ENCODE peak calls at places on chromosomes 7 and 10, in five cellular contexts. X is GM06990; M is CD8-positive, alpha-beta memory T cell; E is skeletal muscle cell; I is Panc1. P is an unnamed sample.

GRCh38 chr10:93652857-93653256 is 40.5 kb downstream of the PDE6C start:
- DNase-seq in M (no peak), I (peak), E (no peak), X (no peak), P (no peak)

GRCh38 chr7:79979437-79979836 is 155.2 kb upstream of the GNAI1 start:
- DNase-seq in X (no peak), M (no peak), E (peak), I (no peak), P (peak)

GRCh38 chr10:102009801-102010425 is 46.1 kb downstream of the ARMH3 start:
- DNase-seq in E (peak), M (peak), X (peak), I (peak), P (peak)

GRCh38 chr10:58414270-58415041 is 29.2 kb downstream of the TFAM start:
- DNase-seq in I (no peak), E (peak), X (no peak), M (no peak), P (peak)

GRCh38 chr7:113404245-113404644 is 285.9 kb upstream of the SMIM30 start:
- DNase-seq in E (no peak), X (no peak), M (no peak), I (no peak), P (no peak)

GRCh38 chr7:9507281-9507680 is 1073.9 kb downstream of the NXPH1 start:
- DNase-seq in I (no peak), E (no peak), M (no peak), X (no peak), P (no peak)

GRCh38 chr7:157122800-157123495 is 15.8 kb upstream of the UBE3C start:
- DNase-seq in E (no peak), I (no peak), X (no peak), M (no peak), P (no peak)

GRCh38 chr7:99132922-99133321 is 11.0 kb downstream of the SMURF1 start:
- DNase-seq in X (no peak), E (no peak), I (no peak), M (no peak), P (no peak)

GRCh38 chr7:47271749-47272148 is 310.2 kb downstream of the TNS3 start:
- DNase-seq in X (no peak), I (no peak), E (no peak), M (no peak), P (no peak)

GRCh38 chr10:110576220-110576619 is 8.7 kb downstream of the SMC3 start:
- DNase-seq in I (no peak), E (peak), M (no peak), X (no peak), P (peak)

GRCh38 chr10:120318862-120319261 is 138.2 kb upstream of the PLPP4 start:
- DNase-seq in E (no peak), X (no peak), I (no peak), M (no peak), P (peak)

GRCh38 chr10:3924344-3924743 is 139.3 kb upstream of the KLF6 start:
- DNase-seq in I (no peak), M (no peak), E (peak), X (no peak), P (peak)

GRCh38 chr10:63515002-63515763 is 6.0 kb upstream of the REEP3 start:
- DNase-seq in M (no peak), E (no peak), X (no peak), I (no peak), P (no peak)

GRCh38 chr10:133196936-133197758 is 32.9 kb upstream of the UTF1 start:
- DNase-seq in X (no peak), I (no peak), E (no peak), M (no peak), P (no peak)

GRCh38 chr7:122790558-122790957 is 87.8 kb upstream of the RNF148 start:
- DNase-seq in E (no peak), X (no peak), I (no peak), M (no peak), P (no peak)

GRCh38 chr7:151117565-151117964 is 31.3 kb downstream of the AGAP3 start:
- DNase-seq in X (no peak), M (peak), I (no peak), E (no peak), P (no peak)

GRCh38 chr10:129744134-129744895 is 219.8 kb downstream of the EBF3 start:
- DNase-seq in I (no peak), M (no peak), E (no peak), X (no peak), P (no peak)

GRCh38 chr10:103757531-103758293 is 97.7 kb downstream of the SH3PXD2A start:
- DNase-seq in M (peak), I (no peak), X (no peak), E (peak), P (peak)

GRCh38 chr10:70832852-70833542 is 17.2 kb downstream of the SGPL1 start:
- DNase-seq in M (no peak), I (no peak), E (peak), X (no peak), P (peak)

GRCh38 chr10:42987121-42987541 is 89.7 kb upstream of the RET start:
- DNase-seq in X (no peak), E (no peak), I (no peak), M (no peak), P (no peak)

GRCh38 chr10:75061709-75062108 is 49.7 kb upstream of the SAMD8 start:
- DNase-seq in M (no peak), E (no peak), I (no peak), X (no peak), P (no peak)

GRCh38 chr10:6612371-6612770 is 32.3 kb upstream of the PRKCQ start:
- DNase-seq in E (no peak), X (no peak), I (no peak), M (no peak), P (no peak)

GRCh38 chr10:76036410-76036940 is 605.1 kb downstream of the LRMDA start:
- DNase-seq in X (peak), I (peak), M (no peak), E (peak), P (peak)

GRCh38 chr7:33903770-33904679 is 1.3 kb upstream of the BMPER start:
- DNase-seq in M (no peak), X (peak), E (no peak), I (no peak), P (no peak)

GRCh38 chr7:26670841-26671240 is 193.5 kb downstream of the SKAP2 start:
- DNase-seq in M (no peak), E (no peak), I (no peak), X (no peak), P (no peak)

GRCh38 chr7:152751449-152752141 is 8.0 kb upstream of the ACTR3B start:
- DNase-seq in X (no peak), I (no peak), E (no peak), M (no peak), P (no peak)

GRCh38 chr7:47652591-47652990 is 70.7 kb upstream of the TNS3 start:
- DNase-seq in M (no peak), E (no peak), X (no peak), I (no peak), P (no peak)

GRCh38 chr10:12482586-12482985 is 133.2 kb downstream of the CAMK1D start:
- DNase-seq in X (no peak), M (no peak), E (no peak), I (no peak), P (no peak)

GRCh38 chr7:134368851-134369533 is 52.3 kb upstream of the SLC35B4 start:
- DNase-seq in E (peak), M (no peak), X (no peak), I (no peak), P (no peak)

GRCh38 chr7:124489925-124490324 is 275.7 kb downstream of the GPR37 start:
- DNase-seq in M (no peak), X (no peak), E (no peak), I (no peak), P (no peak)
- H3K4me3 ChIP-seq in M (no peak), X (no peak), E (no peak), I (no peak), P (no peak)

DNA sequence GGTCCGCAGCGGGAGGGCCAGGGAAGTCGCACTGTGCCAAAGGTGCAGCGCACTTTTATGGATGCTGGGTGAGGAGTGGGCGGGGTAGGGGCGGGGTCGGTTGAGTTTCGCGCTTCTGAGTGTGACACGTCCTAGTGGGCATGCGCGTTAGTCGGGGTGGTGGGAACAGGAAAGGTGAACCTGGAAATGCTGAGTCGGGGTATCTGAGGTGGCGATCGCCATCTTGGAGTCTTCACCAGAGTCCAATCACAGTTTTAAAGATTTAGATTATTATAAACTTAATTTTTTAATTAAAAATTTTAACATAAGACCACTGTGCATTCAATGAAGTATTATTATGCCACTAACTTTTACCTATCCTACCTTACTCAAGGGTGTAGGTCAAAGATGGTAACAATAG is 45.7 kb downstream of the ZNF138 start:
- DNase-seq in M (no peak), X (no peak), E (no peak), I (no peak), P (no peak)
- H3K4me3 ChIP-seq in M (no peak), X (no peak), E (no peak), I (no peak), P (no peak)

GRCh38 chr10:26227786-26228185 is 11.2 kb downstream of the GAD2 start:
- DNase-seq in X (no peak), I (no peak), M (no peak), E (no peak), P (no peak)

GRCh38 chr10:26221571-26221970 is 5.0 kb downstream of the GAD2 start:
- DNase-seq in I (no peak), E (no peak), X (no peak), M (no peak), P (no peak)

GRCh38 chr10:26220901-26221300 is 4.3 kb downstream of the GAD2 start:
- DNase-seq in X (no peak), E (no peak), I (no peak), M (no peak), P (no peak)

GRCh38 chr10:26222563-26222962 is 6.0 kb downstream of the GAD2 start:
- DNase-seq in I (no peak), E (no peak), X (no peak), M (no peak), P (no peak)

GRCh38 chr10:26225322-26225721 is 8.7 kb downstream of the GAD2 start:
- DNase-seq in X (no peak), I (no peak), M (no peak), E (no peak), P (no peak)
- H3K4me3 ChIP-seq in X (no peak), I (no peak), M (no peak), E (no peak), P (no peak)

GRCh38 chr7:130957722-130958360 is 223.8 kb upstream of the KLF14 start:
- DNase-seq in I (no peak), X (no peak), M (no peak), E (no peak), P (no peak)

GRCh38 chr7:130960208-130960988 is 226.4 kb upstream of the KLF14 start:
- DNase-seq in M (no peak), I (peak), E (peak), X (peak), P (peak)

GRCh38 chr7:130959743-130960207 is 225.8 kb upstream of the KLF14 start:
- DNase-seq in M (no peak), X (no peak), E (no peak), I (no peak), P (peak)

GRCh38 chr7:130957140-130957513 is 223.1 kb upstream of the KLF14 start:
- DNase-seq in M (no peak), X (no peak), E (no peak), I (no peak), P (no peak)

GRCh38 chr7:130958846-130959245 is 224.8 kb upstream of the KLF14 start:
- DNase-seq in E (no peak), M (no peak), I (no peak), X (no peak), P (no peak)
- H3K4me3 ChIP-seq in E (no peak), M (no peak), I (peak), X (peak), P (no peak)

DNA sequence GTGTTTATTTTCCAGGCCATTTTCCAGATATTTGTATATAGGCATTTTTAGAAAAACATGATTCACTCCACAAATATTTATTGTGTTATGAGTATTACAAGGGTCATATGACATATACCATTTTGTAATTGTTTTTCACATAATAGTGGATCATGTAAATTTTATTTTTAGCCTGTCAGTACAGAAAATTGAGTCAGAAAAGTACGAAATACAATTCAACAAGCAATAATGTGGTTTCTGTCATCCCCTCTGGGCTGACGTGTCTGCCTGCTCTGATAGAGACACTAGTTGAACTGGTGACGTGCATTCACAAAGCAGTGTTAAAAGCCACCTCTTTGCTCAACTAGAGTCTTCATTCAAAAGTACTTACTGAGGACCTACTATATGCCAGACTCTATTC is 97.9 kb upstream of the STEAP1B start:
- DNase-seq in I (peak), E (peak), M (no peak), X (no peak), P (peak)
- H3K4me3 ChIP-seq in I (no peak), E (no peak), M (no peak), X (no peak), P (no peak)

DNA sequence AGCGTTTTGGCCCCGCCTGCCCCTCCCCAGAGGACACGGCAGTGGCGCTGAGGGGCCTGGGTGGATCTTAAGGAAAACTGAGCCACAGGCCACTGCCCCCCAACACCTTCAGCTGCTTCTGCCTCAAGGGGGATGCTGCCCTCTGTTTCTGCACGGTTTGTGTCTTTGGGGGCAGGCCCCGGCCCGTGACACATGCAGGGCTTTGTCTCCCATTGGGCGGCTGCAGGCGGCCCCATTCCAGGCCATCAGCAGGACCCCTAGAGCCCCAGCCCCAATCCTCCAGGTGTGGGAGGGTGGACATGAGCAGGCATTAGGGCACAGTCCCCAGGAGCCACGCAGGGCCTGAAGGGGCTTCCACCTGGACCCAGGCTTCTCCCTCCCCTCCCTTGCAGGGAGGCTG is 25.3 kb upstream of the PPP2R2D start:
- DNase-seq in X (no peak), I (no peak), M (no peak), E (no peak), P (no peak)
- H3K4me3 ChIP-seq in X (no peak), I (no peak), M (no peak), E (no peak), P (no peak)

DNA sequence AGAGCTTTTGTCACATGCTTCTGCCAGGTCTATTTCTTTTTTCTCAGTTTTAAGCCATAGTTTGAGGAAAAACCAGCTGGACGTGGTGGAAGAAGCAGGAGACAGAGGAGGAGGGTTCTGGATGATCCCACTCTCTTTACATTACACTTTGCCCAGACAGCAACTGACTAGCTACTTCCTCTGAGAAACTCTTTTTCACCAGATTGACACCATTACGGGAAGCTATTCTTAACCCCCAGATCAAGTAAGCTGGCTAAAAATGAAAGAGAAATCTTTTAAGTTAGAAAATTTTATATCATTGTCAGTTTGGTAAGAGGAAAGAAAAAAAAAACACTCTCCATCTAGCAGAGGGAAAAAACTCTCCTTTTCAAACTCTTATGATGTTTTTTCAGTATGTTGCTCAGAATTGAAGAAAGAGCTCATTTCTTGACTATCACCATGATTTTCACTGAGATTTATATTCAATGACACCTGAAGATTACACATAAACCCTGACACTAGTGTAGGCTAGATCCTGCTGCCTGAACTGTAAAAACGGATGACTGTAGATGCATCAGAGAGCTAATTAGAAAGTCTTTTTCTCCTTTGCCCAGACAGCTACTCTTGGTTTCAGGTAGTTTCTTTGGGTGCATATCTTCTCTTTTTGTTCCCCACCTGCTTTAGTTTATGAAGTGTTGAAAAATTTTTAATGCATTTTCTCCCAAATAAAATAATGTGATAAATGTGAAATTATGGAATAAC is 203.1 kb downstream of the TFEC start:
- DNase-seq in I (no peak), M (no peak), E (no peak), X (peak), P (no peak)
- H3K4me3 ChIP-seq in I (no peak), M (no peak), E (no peak), X (no peak), P (no peak)

GRCh38 chr10:29471483-29471859 is 163.3 kb downstream of the SVIL start:
- DNase-seq in M (no peak), X (no peak), I (no peak), E (peak), P (peak)
- H3K4me3 ChIP-seq in M (no peak), X (no peak), I (no peak), E (no peak), P (no peak)

GRCh38 chr7:3412871-3413270 is 111.8 kb downstream of the SDK1 start:
- DNase-seq in X (no peak), M (no peak), I (no peak), E (no peak), P (no peak)

GRCh38 chr7:3404490-3404889 is 103.4 kb downstream of the SDK1 start:
- DNase-seq in X (no peak), E (no peak), M (no peak), I (no peak), P (no peak)

DNA sequence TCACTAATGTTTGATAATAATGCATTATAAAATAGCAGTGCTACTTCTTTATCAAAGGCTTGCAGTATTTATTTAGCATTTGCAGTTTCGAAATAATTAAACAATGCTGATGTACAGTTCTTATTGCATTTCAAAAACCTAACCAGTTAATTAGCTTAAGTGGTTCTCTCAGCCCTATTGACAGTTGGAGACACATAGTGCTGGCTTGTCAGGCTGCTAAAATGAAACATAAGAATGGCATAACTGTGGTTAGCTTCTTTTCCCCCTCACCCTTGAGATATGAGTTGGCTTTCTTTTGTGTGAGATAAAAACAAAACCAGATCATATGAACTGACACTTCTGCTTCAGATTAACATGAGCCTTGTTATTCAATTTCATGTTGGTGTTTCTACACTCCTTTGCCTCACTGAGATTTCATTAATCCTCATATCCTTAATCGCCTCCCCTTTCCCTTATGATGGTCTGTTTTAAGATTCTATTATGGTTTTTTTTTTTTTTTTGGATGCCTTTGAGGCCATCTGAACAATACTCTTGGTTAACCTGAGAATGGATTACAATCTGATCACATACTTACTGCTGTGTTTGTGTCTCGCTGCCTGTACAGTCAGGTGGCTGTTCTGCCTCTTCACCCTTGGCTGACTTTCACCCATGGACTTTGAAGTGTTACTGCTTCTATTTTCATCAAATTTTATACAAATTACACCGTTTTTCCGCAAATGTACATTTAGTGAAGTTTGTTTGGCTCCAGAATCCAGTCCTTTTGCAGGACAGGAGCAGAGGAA is 108.0 kb downstream of the SDK1 start:
- DNase-seq in E (no peak), I (no peak), X (no peak), M (no peak), P (no peak)
- H3K4me3 ChIP-seq in E (no peak), I (no peak), X (no peak), M (no peak), P (no peak)

DNA sequence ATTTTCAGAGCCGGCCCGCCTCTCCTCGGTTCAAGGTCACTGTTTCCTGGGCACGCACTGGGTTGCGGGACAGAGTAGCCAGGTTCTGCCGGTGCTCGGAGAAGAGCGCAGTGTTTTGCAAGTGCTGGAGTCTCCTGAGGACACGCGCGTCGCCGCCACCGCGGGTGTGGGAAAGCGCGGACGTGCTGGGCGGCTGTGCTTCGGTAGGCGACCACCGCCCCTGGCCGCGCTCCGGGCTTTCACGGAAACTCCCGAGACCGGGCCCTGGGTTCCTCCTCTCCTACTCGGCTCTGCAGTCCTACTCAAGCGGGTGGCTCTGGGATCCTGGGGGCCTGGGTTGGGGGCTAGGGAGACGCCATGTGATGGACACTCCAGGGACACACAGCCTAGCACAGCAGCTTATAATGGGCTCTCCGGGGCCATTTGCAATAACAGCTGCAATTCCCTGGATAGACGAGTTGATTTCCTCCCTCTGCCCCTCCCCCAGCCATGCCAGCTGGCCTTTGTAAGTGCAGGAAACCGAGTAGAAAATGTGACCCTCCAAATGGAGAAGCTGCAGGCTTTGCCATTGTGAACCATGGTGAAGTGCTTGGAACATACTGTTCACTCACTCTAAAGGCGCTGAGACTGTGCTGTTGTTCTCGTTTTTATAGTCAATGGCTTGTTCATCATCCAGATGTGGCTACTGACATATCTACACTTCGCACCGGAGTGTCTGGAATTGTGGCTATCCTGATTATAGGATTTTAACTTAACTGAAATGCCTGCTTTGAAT is 2.1 kb downstream of the FRAT1 start:
- DNase-seq in I (no peak), E (no peak), X (no peak), M (no peak), P (no peak)
- H3K4me3 ChIP-seq in I (no peak), E (no peak), X (no peak), M (peak), P (no peak)

P was measured in HFF-Myc.